ENCODE peak calls at places on chromosome 4, in four cellular contexts. B is neural progenitor cell, Q is heart right ventricle, N is tibial artery. J is an unnamed sample. For H3K4me1, the result is how much of the 10 kb centered on the place peaks cover.

GRCh38 chr4:8645753-8646124 is 53.2 kb downstream of the CPZ start:
- DNase-seq in B (no peak), Q (no peak), N (no peak), J (no peak)

GRCh38 chr4:104815593-104816156 is 321.0 kb upstream of the CXXC4 start:
- DNase-seq in B (no peak), Q (no peak), N (no peak), J (no peak)

GRCh38 chr4:151475338-151475737 is 66.4 kb downstream of the FHIP1A start:
- DNase-seq in B (no peak), Q (no peak), N (no peak), J (no peak)

GRCh38 chr4:10157478-10158354 is 41.1 kb upstream of the WDR1 start:
- DNase-seq in B (peak), Q (peak), N (peak), J (peak)

GRCh38 chr4:188439641-188440311 is 300.5 kb downstream of the TRIML1 start:
- DNase-seq in B (no peak), Q (peak), N (no peak), J (no peak)

GRCh38 chr4:79662651-79663050 is 254.6 kb upstream of the GK2 start:
- DNase-seq in B (no peak), Q (no peak), N (no peak), J (no peak)

GRCh38 chr4:127145001-127145400 is 487.8 kb upstream of the INTU start:
- DNase-seq in B (peak), Q (no peak), N (no peak), J (no peak)

GRCh38 chr4:83124079-83124780 is 9.7 kb upstream of the PLAC8 start:
- DNase-seq in B (no peak), Q (no peak), N (peak), J (peak)

GRCh38 chr4:15655223-15656037 is at the start of gene FBXL5:
- DNase-seq in B (peak), Q (peak), N (peak), J (peak)

GRCh38 chr4:153594208-153594607 is 89.9 kb upstream of the TLR2 start:
- DNase-seq in B (no peak), Q (no peak), N (no peak), J (peak)

GRCh38 chr4:174260099-174260498 is 23.4 kb downstream of the FBXO8 start:
- DNase-seq in B (no peak), Q (no peak), N (no peak), J (no peak)

GRCh38 chr4:60134106-60134505 is 1066.0 kb upstream of the ADGRL3 start:
- DNase-seq in B (no peak), Q (no peak), N (no peak), J (no peak)

GRCh38 chr4:6926681-6927478 is 17.3 kb downstream of the TBC1D14 start:
- DNase-seq in B (no peak), Q (no peak), N (peak), J (no peak)

GRCh38 chr4:55475394-55476243 is 71.1 kb downstream of the CLOCK start:
- DNase-seq in B (no peak), Q (no peak), N (no peak), J (peak)

GRCh38 chr4:168796362-168797106 is 213.5 kb downstream of the CBR4 start:
- DNase-seq in B (no peak), Q (no peak), N (no peak), J (peak)

GRCh38 chr4:2451821-2452785 is 16.8 kb upstream of the RNF4 start:
- DNase-seq in B (no peak), Q (no peak), N (no peak), J (no peak)

GRCh38 chr4:125198916-125199315 is 115.8 kb upstream of the FAT4 start:
- DNase-seq in B (no peak), Q (no peak), N (no peak), J (no peak)

GRCh38 chr4:27098034-27098433 is 237.4 kb downstream of the STIM2 start:
- DNase-seq in B (no peak), Q (no peak), N (no peak), J (no peak)

GRCh38 chr4:76301068-76301774 is 5.3 kb upstream of the STBD1 start:
- DNase-seq in B (no peak), Q (no peak), N (no peak), J (peak)

GRCh38 chr4:169070071-169070894 is 60.2 kb upstream of the CBR4 start:
- DNase-seq in B (peak), Q (peak), N (peak), J (peak)

GRCh38 chr4:1283711-1284110 is 6.0 kb upstream of the MAEA start:
- DNase-seq in B (no peak), Q (no peak), N (no peak), J (no peak)

GRCh38 chr4:66000500-66001117 is 330.3 kb upstream of the EPHA5 start:
- DNase-seq in B (no peak), Q (no peak), N (no peak), J (no peak)

GRCh38 chr4:146343199-146343598 is 128.9 kb downstream of the REELD1 start:
- DNase-seq in B (no peak), Q (no peak), N (no peak), J (no peak)

DNA sequence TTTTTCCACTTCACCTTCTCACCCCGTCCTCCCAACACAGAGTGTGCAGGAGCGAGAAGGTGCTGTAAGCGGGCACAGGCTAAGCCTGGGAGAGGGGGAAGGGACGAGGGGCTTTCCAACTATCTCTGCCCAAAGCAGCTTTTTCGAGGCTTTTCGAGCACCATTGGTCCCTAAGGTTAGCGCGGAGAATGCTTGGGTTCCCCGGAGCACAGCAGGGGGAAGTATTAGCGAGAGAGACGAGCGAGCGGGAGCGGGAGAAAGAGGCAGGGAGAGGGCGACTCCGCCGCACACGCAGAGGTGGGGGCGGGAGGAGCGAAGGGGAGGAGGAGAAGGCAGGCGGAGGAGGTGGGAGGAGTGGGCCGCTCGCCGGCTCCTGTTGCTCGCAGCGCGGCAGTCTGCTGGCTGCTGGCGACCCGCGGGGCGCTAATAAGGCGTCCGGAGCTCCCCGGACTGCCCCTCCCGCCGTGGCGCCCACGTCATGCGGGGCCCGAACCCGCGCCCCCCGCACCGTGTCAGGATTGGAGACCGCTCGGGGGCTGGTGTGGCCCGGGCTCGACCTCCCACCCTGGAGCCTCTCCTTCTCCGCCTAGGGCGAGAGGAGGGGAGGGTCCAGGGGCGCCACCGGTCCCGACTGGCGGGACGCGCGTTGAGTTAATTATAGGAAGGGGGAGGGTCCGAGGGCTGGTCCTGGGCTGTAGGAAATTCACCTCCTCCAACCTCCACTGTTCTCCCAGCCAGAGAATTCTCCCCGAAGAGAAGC is at the start of gene ADAMTS3:
- DNase-seq in B (peak), Q (peak), N (peak), J (peak)
- H3K4me3 ChIP-seq in B (peak), Q (peak), N (peak), J (peak)

DNA sequence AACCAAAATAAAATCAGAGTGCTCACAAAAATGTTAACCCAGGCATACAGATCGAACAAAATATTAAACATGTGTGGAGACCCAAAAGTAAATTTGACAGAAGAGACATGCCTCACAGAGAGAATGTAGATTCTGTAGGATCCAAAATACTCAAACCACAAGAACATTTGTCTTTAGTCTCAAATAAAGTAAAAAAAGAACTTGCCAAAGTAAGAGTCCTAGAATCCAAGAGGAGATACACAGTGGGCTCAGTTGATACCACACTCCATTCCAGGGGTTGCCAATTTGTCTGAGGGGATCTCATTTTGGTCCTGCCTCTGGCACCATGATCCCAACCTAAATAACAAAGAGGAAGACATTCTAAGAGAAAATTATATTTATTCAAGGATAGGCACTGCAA is 316.4 kb downstream of the GALNTL6 start:
- DNase-seq in B (no peak), Q (no peak), N (no peak), J (no peak)
- H3K4me1 ChIP-seq in B (under half), Q (under half), N (under half), J (under half)

GRCh38 chr4:184014301-184014700 is 109.2 kb downstream of the STOX2 start:
- DNase-seq in B (no peak), Q (no peak), N (no peak), J (no peak)

GRCh38 chr4:184019084-184019483 is 114.0 kb downstream of the STOX2 start:
- DNase-seq in B (no peak), Q (no peak), N (no peak), J (no peak)

GRCh38 chr4:184012937-184013336 is 107.8 kb downstream of the STOX2 start:
- DNase-seq in B (no peak), Q (no peak), N (no peak), J (no peak)

GRCh38 chr4:184019667-184020665 is 114.9 kb downstream of the STOX2 start:
- DNase-seq in B (no peak), Q (peak), N (no peak), J (no peak)

GRCh38 chr4:184016742-184017668 is 111.9 kb downstream of the STOX2 start:
- DNase-seq in B (no peak), Q (no peak), N (no peak), J (no peak)
- H3K27ac ChIP-seq in B (no peak), Q (no peak), N (no peak), J (no peak)

DNA sequence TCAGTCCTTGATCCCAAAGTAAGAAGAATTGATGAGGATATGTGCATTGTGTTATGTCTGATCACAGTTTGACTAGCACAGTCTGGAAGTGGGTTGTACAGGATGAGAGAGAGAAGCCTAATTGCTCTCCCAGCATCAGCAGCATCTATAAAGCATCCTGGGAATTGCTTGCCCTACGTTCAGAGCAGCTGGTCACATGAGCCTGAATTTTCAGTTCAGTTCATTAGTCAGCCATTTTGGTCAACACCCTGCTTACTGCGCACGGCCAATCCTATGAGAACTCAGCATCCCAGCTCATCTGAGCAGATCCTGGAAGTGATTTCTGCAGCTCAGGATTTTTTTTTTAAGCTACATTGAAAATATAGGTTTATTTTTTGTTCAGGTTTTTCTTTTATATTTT is at the start of gene RUFY3:
- DNase-seq in B (peak), Q (peak), N (peak), J (no peak)
- H3K4me3 ChIP-seq in B (peak), Q (no peak), N (peak), J (no peak)

DNA sequence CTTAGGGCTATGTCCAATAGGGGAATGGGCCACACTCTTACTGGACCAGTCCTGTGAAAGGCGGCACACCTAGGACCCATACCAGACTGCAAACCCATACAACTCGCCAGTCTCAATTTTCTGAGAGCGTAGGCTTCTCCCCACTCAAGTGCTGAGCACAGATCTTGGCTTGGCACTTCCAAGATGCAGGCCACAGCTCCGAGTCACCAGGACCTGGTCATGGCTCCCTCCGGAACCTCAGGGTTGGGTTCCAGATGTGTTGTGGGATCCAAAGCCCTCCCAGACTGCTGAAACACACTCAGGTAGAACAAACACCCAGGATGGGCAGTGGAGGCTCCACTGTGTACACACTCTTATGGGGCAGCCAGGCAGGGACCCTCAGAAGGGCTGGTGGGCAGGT is 103.3 kb downstream of the TMEM144 start:
- DNase-seq in B (no peak), Q (no peak), N (no peak), J (no peak)
- H3K4me1 ChIP-seq in B (under half), Q (under half), N (under half), J (half or more)

J was measured in SJSA1.